ENCODE peak calls at places on chromosomes 3 and 15, in seven cellular contexts. M, G, D, J, A, E and F are unnamed samples.

GRCh38 chr15:70867911-70868467 is 14.0 kb upstream of the LARP6 start:
- DNase-seq in M (peak), A (peak), G (no peak), E (no peak), J (no peak), D (no peak), F (no peak)

GRCh38 chr3:42098171-42098570 is 7.0 kb downstream of the TRAK1 start:
- DNase-seq in A (no peak), M (no peak), D (no peak), J (no peak), E (no peak), G (no peak), F (no peak)

GRCh38 chr3:62870321-62870720 is 4.9 kb downstream of the CADPS start:
- DNase-seq in G (no peak), J (no peak), M (no peak), E (no peak), A (peak), D (no peak), F (no peak)

GRCh38 chr3:55486101-55486856 is 827 bp downstream of the WNT5A start:
- DNase-seq in M (peak), E (peak), J (peak), G (peak), A (peak), D (peak), F (peak)

GRCh38 chr15:78243491-78243941 is 9.2 kb upstream of the ACSBG1 start:
- DNase-seq in J (peak), D (peak), G (peak), M (no peak), A (peak), E (peak), F (no peak)

GRCh38 chr15:94439158-94439557 is 207.8 kb downstream of the MCTP2 start:
- DNase-seq in D (no peak), M (no peak), J (no peak), G (no peak), E (no peak), A (no peak), F (no peak)

GRCh38 chr15:90583471-90584252 is 53.9 kb downstream of the CRTC3 start:
- DNase-seq in E (peak), M (no peak), G (no peak), A (no peak), D (no peak), J (peak), F (peak)

GRCh38 chr3:44359146-44359751 is 20.7 kb downstream of the TCAIM start:
- DNase-seq in J (no peak), D (no peak), G (no peak), E (peak), M (peak), A (no peak), F (no peak)

GRCh38 chr3:56781762-56782161 is 20.0 kb downstream of the ARHGEF3 start:
- DNase-seq in J (no peak), M (no peak), A (no peak), E (no peak), G (no peak), D (no peak), F (no peak)

GRCh38 chr3:16790432-16791379 is 94.0 kb upstream of the PLCL2 start:
- DNase-seq in D (no peak), A (no peak), M (no peak), E (no peak), J (no peak), G (no peak), F (no peak)

GRCh38 chr3:11514191-11514770 is 129.4 kb downstream of the VGLL4 start:
- DNase-seq in J (no peak), A (peak), E (no peak), D (peak), G (no peak), M (peak), F (no peak)

GRCh38 chr15:40696228-40696627 is 1.3 kb downstream of the RAD51 start:
- DNase-seq in J (no peak), D (no peak), M (no peak), E (no peak), G (no peak), A (no peak), F (no peak)

GRCh38 chr3:128062033-128062745 is 10.0 kb downstream of the SEC61A1 start:
- DNase-seq in G (no peak), A (no peak), D (no peak), M (no peak), J (peak), E (no peak), F (no peak)

GRCh38 chr15:61749169-61749568 is 311.1 kb downstream of the VPS13C start:
- DNase-seq in G (no peak), M (no peak), D (no peak), A (no peak), E (no peak), J (no peak), F (no peak)

GRCh38 chr3:129016725-129017530 is 15.8 kb downstream of the EFCC1 start:
- DNase-seq in A (peak), E (no peak), J (no peak), M (peak), G (no peak), D (peak), F (no peak)

GRCh38 chr3:112306825-112307224 is 12.8 kb upstream of the SLC9C1 start:
- DNase-seq in E (no peak), A (no peak), J (no peak), G (no peak), D (no peak), M (no peak), F (no peak)

GRCh38 chr15:58475573-58476524 is 44.1 kb downstream of the LIPC start:
- DNase-seq in D (no peak), J (no peak), E (no peak), M (peak), G (no peak), A (peak), F (no peak)

GRCh38 chr15:82625136-82625535 is 22.0 kb downstream of the CPEB1 start:
- DNase-seq in D (no peak), J (no peak), G (no peak), E (no peak), M (no peak), A (peak), F (no peak)

GRCh38 chr15:25374143-25374542 is 64.7 kb downstream of the UBE3A start:
- DNase-seq in M (no peak), G (no peak), A (peak), J (no peak), E (no peak), D (no peak), F (no peak)

GRCh38 chr15:101541501-101542292 is 52.2 kb upstream of the PCSK6 start:
- DNase-seq in J (no peak), D (no peak), M (no peak), E (no peak), G (no peak), A (no peak), F (no peak)

GRCh38 chr3:123201557-123202427 is at the start of gene SEC22A:
- DNase-seq in E (peak), D (peak), A (peak), G (peak), J (peak), M (peak), F (peak)

GRCh38 chr3:174659516-174659915 is 199.6 kb upstream of the NAALADL2 start:
- DNase-seq in M (no peak), D (no peak), A (no peak), G (no peak), E (no peak), J (no peak), F (no peak)

GRCh38 chr3:127195417-127195816 is 2.5 kb downstream of the PRR23E start:
- DNase-seq in E (no peak), A (no peak), M (no peak), J (no peak), G (no peak), D (no peak), F (no peak)

GRCh38 chr15:24976932-24977331 is 22.1 kb downstream of the SNRPN start:
- DNase-seq in J (no peak), D (no peak), E (no peak), M (no peak), A (no peak), G (no peak), F (no peak)

GRCh38 chr3:128287161-128287560 is 133.9 kb downstream of the EEFSEC start:
- DNase-seq in M (no peak), A (no peak), E (peak), J (no peak), G (no peak), D (no peak), F (no peak)

GRCh38 chr3:13017361-13018038 is 55.7 kb downstream of the IQSEC1 start:
- DNase-seq in G (no peak), E (no peak), D (no peak), M (no peak), A (no peak), J (no peak), F (no peak)

GRCh38 chr3:18443670-18444596 is 18.8 kb upstream of the SATB1 start:
- DNase-seq in E (peak), D (peak), M (no peak), G (peak), J (no peak), A (peak), F (no peak)

GRCh38 chr3:56783644-56784451 is 17.9 kb downstream of the ARHGEF3 start:
- DNase-seq in D (no peak), J (no peak), G (no peak), A (peak), M (peak), E (no peak), F (no peak)

GRCh38 chr3:12894629-12895028 is 53.3 kb upstream of the RPL32 start:
- DNase-seq in D (no peak), E (no peak), J (no peak), A (no peak), M (no peak), G (no peak), F (no peak)

GRCh38 chr15:91426412-91426811 is 326.4 kb downstream of the SV2B start:
- DNase-seq in M (no peak), J (no peak), A (peak), D (no peak), G (no peak), E (no peak), F (no peak)

GRCh38 chr3:161042023-161042501 is 63.1 kb downstream of the B3GALNT1 start:
- DNase-seq in D (no peak), E (no peak), M (peak), J (no peak), A (peak), G (no peak), F (no peak)

GRCh38 chr15:40306371-40306770 is 1.4 kb downstream of the PLCB2 start:
- DNase-seq in M (no peak), J (no peak), D (no peak), G (no peak), A (no peak), E (no peak), F (no peak)

GRCh38 chr3:30544811-30545210 is 61.6 kb upstream of the TGFBR2 start:
- DNase-seq in J (no peak), A (peak), D (no peak), E (no peak), M (peak), G (no peak), F (no peak)

GRCh38 chr3:103389356-103389755 is 954.5 kb downstream of the ZPLD1 start:
- DNase-seq in G (no peak), D (no peak), M (no peak), E (no peak), A (no peak), J (no peak), F (no peak)

GRCh38 chr3:67808906-67809305 is 154.5 kb upstream of the SUCLG2 start:
- DNase-seq in J (no peak), A (no peak), E (no peak), D (no peak), M (no peak), G (no peak), F (no peak)

GRCh38 chr3:57227204-57227929 is at the start of gene APPL1:
- DNase-seq in M (peak), E (peak), G (peak), J (peak), D (peak), A (peak), F (peak)

GRCh38 chr15:68821898-68822380 is 1.2 kb upstream of the ANP32A start:
- DNase-seq in D (no peak), E (peak), A (no peak), M (peak), J (no peak), G (no peak), F (no peak)

GRCh38 chr15:52066842-52067544 is 45.6 kb downstream of the BCL2L10 start:
- DNase-seq in M (no peak), D (no peak), E (no peak), J (no peak), G (no peak), A (no peak), F (no peak)

GRCh38 chr3:46900007-46900292 is 22.4 kb downstream of the PTH1R start:
- DNase-seq in J (peak), D (peak), G (no peak), E (no peak), A (no peak), M (no peak), F (no peak)

GRCh38 chr3:46900356-46900755 is 22.8 kb downstream of the PTH1R start:
- DNase-seq in D (peak), E (no peak), A (no peak), M (no peak), J (no peak), G (peak), F (no peak)

GRCh38 chr3:46902188-46902631 is 24.7 kb downstream of the PTH1R start:
- DNase-seq in E (no peak), J (no peak), D (no peak), M (no peak), G (peak), A (no peak), F (no peak)

GRCh38 chr3:46901591-46902187 is 24.2 kb downstream of the PTH1R start:
- DNase-seq in J (no peak), E (no peak), D (no peak), G (peak), A (no peak), M (no peak), F (no peak)

GRCh38 chr3:46901061-46901460 is 23.5 kb downstream of the PTH1R start:
- DNase-seq in D (no peak), A (no peak), J (no peak), M (no peak), G (peak), E (no peak), F (no peak)
- H3K27ac ChIP-seq in D (no peak), A (no peak), J (no peak), M (no peak), G (no peak), E (no peak), F (no peak)

GRCh38 chr3:190345878-190346277 is 23.6 kb upstream of the CLDN1 start:
- DNase-seq in D (no peak), G (no peak), J (no peak), M (peak), E (no peak), A (peak), F (no peak)

GRCh38 chr3:190345027-190345821 is 23.0 kb upstream of the CLDN1 start:
- DNase-seq in G (peak), D (peak), J (no peak), E (peak), M (peak), A (peak), F (no peak)

GRCh38 chr3:190346541-190346940 is 24.3 kb upstream of the CLDN1 start:
- DNase-seq in G (no peak), J (no peak), A (peak), M (peak), E (no peak), D (no peak), F (no peak)
- H3K27ac ChIP-seq in G (no peak), J (no peak), A (no peak), M (peak), E (no peak), D (no peak), F (no peak)

GRCh38 chr3:158053386-158053785 is 52.8 kb downstream of the SHOX2 start:
- DNase-seq in J (no peak), G (no peak), E (no peak), A (no peak), D (no peak), M (no peak), F (no peak)
- H3K27ac ChIP-seq in J (no peak), G (no peak), E (no peak), A (no peak), D (no peak), M (no peak), F (no peak)

DNA sequence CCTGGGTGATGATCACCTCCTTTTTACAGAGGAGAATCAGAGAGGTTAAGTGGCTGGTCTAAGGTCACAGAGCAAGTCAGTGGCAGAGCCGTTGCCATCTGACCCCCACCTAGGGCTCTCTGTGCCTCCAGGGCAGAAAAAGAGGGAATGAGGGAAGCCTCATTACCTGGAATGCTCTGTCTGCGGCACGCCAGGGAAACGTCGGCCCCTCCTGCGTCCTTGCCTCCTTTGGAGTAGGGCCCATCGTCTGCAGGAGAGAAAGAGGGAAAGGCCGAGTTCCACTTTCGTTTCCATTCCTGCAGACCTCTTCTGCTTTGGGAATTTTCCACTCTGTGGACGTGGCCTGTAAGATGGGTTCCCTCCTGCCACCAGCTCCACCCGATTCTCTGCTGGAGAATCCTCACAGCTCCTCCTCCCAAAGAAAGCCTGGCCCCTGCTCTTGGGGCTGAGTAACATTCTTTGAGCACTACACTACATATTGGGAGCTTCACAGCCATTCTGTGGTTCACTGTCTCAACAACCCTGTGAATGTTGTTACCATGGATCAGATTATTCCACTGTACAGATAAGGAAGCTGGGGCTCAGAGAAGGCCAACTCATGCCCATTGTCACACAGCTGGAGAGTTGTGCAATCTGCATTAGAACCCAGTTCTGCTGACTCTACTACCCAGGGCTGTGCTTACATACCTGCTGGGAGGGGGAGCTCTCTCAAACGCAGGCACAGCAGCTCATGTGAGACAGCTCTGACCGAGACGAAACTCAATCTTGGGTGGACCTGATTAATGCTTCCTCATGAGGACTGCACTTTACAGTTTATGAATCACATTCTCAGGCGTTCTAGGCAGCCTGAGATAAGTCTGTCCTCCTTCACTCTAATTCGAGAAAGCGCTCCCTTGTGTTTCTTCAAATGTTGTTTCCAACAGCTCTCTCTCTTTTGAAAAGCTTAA is 14.2 kb downstream of the GRIP2 start:
- DNase-seq in D (no peak), E (no peak), A (peak), G (no peak), J (no peak), M (peak), F (no peak)
- H3K27ac ChIP-seq in D (peak), E (no peak), A (no peak), G (no peak), J (no peak), M (no peak), F (no peak)

GRCh38 chr3:151197228-151197627 is 5.8 kb downstream of the GPR171 start:
- DNase-seq in E (no peak), A (no peak), J (no peak), D (no peak), G (no peak), M (no peak), F (no peak)
- H3K27ac ChIP-seq in E (no peak), A (no peak), J (no peak), D (no peak), G (no peak), M (peak), F (no peak)

GRCh38 chr15:66850078-66850991 is 148.3 kb downstream of the SMAD6 start:
- DNase-seq in E (no peak), M (peak), A (no peak), G (peak), D (peak), J (no peak), F (no peak)
- H3K27ac ChIP-seq in E (no peak), M (no peak), A (peak), G (no peak), D (peak), J (no peak), F (no peak)

GRCh38 chr3:15426579-15427118 is 695 bp downstream of the METTL6 start:
- DNase-seq in E (no peak), A (no peak), D (no peak), G (no peak), M (no peak), J (no peak), F (no peak)

GRCh38 chr3:15420871-15421270 is 6.5 kb downstream of the METTL6 start:
- DNase-seq in M (peak), J (no peak), D (no peak), E (no peak), G (no peak), A (peak), F (no peak)
- H3K27ac ChIP-seq in M (no peak), J (no peak), D (no peak), E (no peak), G (no peak), A (no peak), F (no peak)

GRCh38 chr3:102024270-102024904 is 175.1 kb downstream of the NFKBIZ start:
- DNase-seq in M (no peak), D (no peak), E (no peak), G (no peak), J (no peak), A (no peak), F (no peak)
- H3K27ac ChIP-seq in M (no peak), D (no peak), E (no peak), G (no peak), J (no peak), A (no peak), F (no peak)